ENCODE peak calls at places on chromosomes 16 and 17, in six cellular contexts. One of them, this sample, is unnamed.

GRCh38 chr17:73315481-73315880 is 3.7 kb upstream of the CDC42EP4 start:
- DNase-seq in progenitor cell of endocrine pancreas: no peak
- DNase-seq in GM23338: no peak
- DNase-seq in stimulated activated CD4-positive, alpha-beta T cell treated with anti-CD3 and anti-CD28 coated beads, Interleukin-15, amount 100 ng/mL, for 1 hour: no peak
- DNase-seq in heart left ventricle: no peak
- DNase-seq in MV-4-11: no peak
- DNase-seq in this sample: no peak

GRCh38 chr16:29943846-29944669 is 17.8 kb upstream of the TMEM219 start:
- DNase-seq in progenitor cell of endocrine pancreas: no peak
- DNase-seq in GM23338: peak
- DNase-seq in stimulated activated CD4-positive, alpha-beta T cell treated with anti-CD3 and anti-CD28 coated beads, Interleukin-15, amount 100 ng/mL, for 1 hour: no peak
- DNase-seq in heart left ventricle: no peak
- DNase-seq in MV-4-11: no peak
- DNase-seq in this sample: peak

GRCh38 chr16:84454611-84455010 is 49.8 kb downstream of the MEAK7 start:
- DNase-seq in progenitor cell of endocrine pancreas: no peak
- DNase-seq in GM23338: no peak
- DNase-seq in stimulated activated CD4-positive, alpha-beta T cell treated with anti-CD3 and anti-CD28 coated beads, Interleukin-15, amount 100 ng/mL, for 1 hour: no peak
- DNase-seq in heart left ventricle: no peak
- DNase-seq in MV-4-11: no peak
- DNase-seq in this sample: no peak

GRCh38 chr17:2819921-2820501 is 23.8 kb downstream of the RAP1GAP2 start:
- DNase-seq in progenitor cell of endocrine pancreas: no peak
- DNase-seq in GM23338: no peak
- DNase-seq in stimulated activated CD4-positive, alpha-beta T cell treated with anti-CD3 and anti-CD28 coated beads, Interleukin-15, amount 100 ng/mL, for 1 hour: no peak
- DNase-seq in heart left ventricle: peak
- DNase-seq in MV-4-11: no peak
- DNase-seq in this sample: no peak

GRCh38 chr16:88773812-88774291 is 11.2 kb downstream of the PIEZO1 start:
- DNase-seq in progenitor cell of endocrine pancreas: no peak
- DNase-seq in GM23338: peak
- DNase-seq in stimulated activated CD4-positive, alpha-beta T cell treated with anti-CD3 and anti-CD28 coated beads, Interleukin-15, amount 100 ng/mL, for 1 hour: no peak
- DNase-seq in heart left ventricle: peak
- DNase-seq in MV-4-11: peak
- DNase-seq in this sample: peak

GRCh38 chr17:34672176-34672785 is 92.9 kb downstream of the TMEM132E start:
- DNase-seq in progenitor cell of endocrine pancreas: peak
- DNase-seq in GM23338: no peak
- DNase-seq in stimulated activated CD4-positive, alpha-beta T cell treated with anti-CD3 and anti-CD28 coated beads, Interleukin-15, amount 100 ng/mL, for 1 hour: no peak
- DNase-seq in heart left ventricle: no peak
- DNase-seq in MV-4-11: no peak
- DNase-seq in this sample: no peak

GRCh38 chr17:59373879-59374495 is 42.5 kb downstream of the YPEL2 start:
- DNase-seq in progenitor cell of endocrine pancreas: no peak
- DNase-seq in GM23338: no peak
- DNase-seq in stimulated activated CD4-positive, alpha-beta T cell treated with anti-CD3 and anti-CD28 coated beads, Interleukin-15, amount 100 ng/mL, for 1 hour: no peak
- DNase-seq in heart left ventricle: no peak
- DNase-seq in MV-4-11: peak
- DNase-seq in this sample: no peak

GRCh38 chr17:70024253-70024652 is 50.8 kb upstream of the KCNJ16 start:
- DNase-seq in progenitor cell of endocrine pancreas: no peak
- DNase-seq in GM23338: no peak
- DNase-seq in stimulated activated CD4-positive, alpha-beta T cell treated with anti-CD3 and anti-CD28 coated beads, Interleukin-15, amount 100 ng/mL, for 1 hour: no peak
- DNase-seq in heart left ventricle: no peak
- DNase-seq in MV-4-11: no peak
- DNase-seq in this sample: no peak

GRCh38 chr16:4393243-4393606 is 21.6 kb downstream of the VASN start:
- DNase-seq in progenitor cell of endocrine pancreas: no peak
- DNase-seq in GM23338: no peak
- DNase-seq in stimulated activated CD4-positive, alpha-beta T cell treated with anti-CD3 and anti-CD28 coated beads, Interleukin-15, amount 100 ng/mL, for 1 hour: no peak
- DNase-seq in heart left ventricle: peak
- DNase-seq in MV-4-11: no peak
- DNase-seq in this sample: no peak

GRCh38 chr16:931651-932500 is 38.9 kb downstream of the LMF1 start:
- DNase-seq in progenitor cell of endocrine pancreas: no peak
- DNase-seq in GM23338: no peak
- DNase-seq in stimulated activated CD4-positive, alpha-beta T cell treated with anti-CD3 and anti-CD28 coated beads, Interleukin-15, amount 100 ng/mL, for 1 hour: no peak
- DNase-seq in heart left ventricle: peak
- DNase-seq in MV-4-11: no peak
- DNase-seq in this sample: no peak

GRCh38 chr16:19130852-19131808 is 17.4 kb downstream of the ITPRIPL2 start:
- DNase-seq in progenitor cell of endocrine pancreas: no peak
- DNase-seq in GM23338: peak
- DNase-seq in stimulated activated CD4-positive, alpha-beta T cell treated with anti-CD3 and anti-CD28 coated beads, Interleukin-15, amount 100 ng/mL, for 1 hour: no peak
- DNase-seq in heart left ventricle: peak
- DNase-seq in MV-4-11: peak
- DNase-seq in this sample: peak

GRCh38 chr16:18958621-18959578 is 24.8 kb upstream of the TMC7 start:
- DNase-seq in progenitor cell of endocrine pancreas: no peak
- DNase-seq in GM23338: no peak
- DNase-seq in stimulated activated CD4-positive, alpha-beta T cell treated with anti-CD3 and anti-CD28 coated beads, Interleukin-15, amount 100 ng/mL, for 1 hour: no peak
- DNase-seq in heart left ventricle: no peak
- DNase-seq in MV-4-11: peak
- DNase-seq in this sample: no peak

GRCh38 chr16:56758930-56759329 is 29.0 kb downstream of the NUP93 start:
- DNase-seq in progenitor cell of endocrine pancreas: no peak
- DNase-seq in GM23338: no peak
- DNase-seq in stimulated activated CD4-positive, alpha-beta T cell treated with anti-CD3 and anti-CD28 coated beads, Interleukin-15, amount 100 ng/mL, for 1 hour: no peak
- DNase-seq in heart left ventricle: no peak
- DNase-seq in MV-4-11: no peak
- DNase-seq in this sample: no peak

GRCh38 chr17:4641297-4642195 is at the start of gene ALOX15:
- DNase-seq in progenitor cell of endocrine pancreas: no peak
- DNase-seq in GM23338: peak
- DNase-seq in stimulated activated CD4-positive, alpha-beta T cell treated with anti-CD3 and anti-CD28 coated beads, Interleukin-15, amount 100 ng/mL, for 1 hour: no peak
- DNase-seq in heart left ventricle: no peak
- DNase-seq in MV-4-11: no peak
- DNase-seq in this sample: no peak

GRCh38 chr17:46831573-46832305 is 13.2 kb upstream of the WNT3 start:
- DNase-seq in progenitor cell of endocrine pancreas: no peak
- DNase-seq in GM23338: no peak
- DNase-seq in stimulated activated CD4-positive, alpha-beta T cell treated with anti-CD3 and anti-CD28 coated beads, Interleukin-15, amount 100 ng/mL, for 1 hour: no peak
- DNase-seq in heart left ventricle: no peak
- DNase-seq in MV-4-11: no peak
- DNase-seq in this sample: no peak

GRCh38 chr16:17448640-17449638 is 21.8 kb downstream of the XYLT1 start:
- DNase-seq in progenitor cell of endocrine pancreas: no peak
- DNase-seq in GM23338: no peak
- DNase-seq in stimulated activated CD4-positive, alpha-beta T cell treated with anti-CD3 and anti-CD28 coated beads, Interleukin-15, amount 100 ng/mL, for 1 hour: no peak
- DNase-seq in heart left ventricle: peak
- DNase-seq in MV-4-11: peak
- DNase-seq in this sample: no peak

GRCh38 chr17:37273419-37274051 is 102.2 kb upstream of the C17orf78 start:
- DNase-seq in progenitor cell of endocrine pancreas: no peak
- DNase-seq in GM23338: peak
- DNase-seq in stimulated activated CD4-positive, alpha-beta T cell treated with anti-CD3 and anti-CD28 coated beads, Interleukin-15, amount 100 ng/mL, for 1 hour: no peak
- DNase-seq in heart left ventricle: no peak
- DNase-seq in MV-4-11: peak
- DNase-seq in this sample: no peak

GRCh38 chr16:4556580-4556979 is 440 bp downstream of the C16orf96 start:
- DNase-seq in progenitor cell of endocrine pancreas: no peak
- DNase-seq in GM23338: no peak
- DNase-seq in stimulated activated CD4-positive, alpha-beta T cell treated with anti-CD3 and anti-CD28 coated beads, Interleukin-15, amount 100 ng/mL, for 1 hour: no peak
- DNase-seq in heart left ventricle: no peak
- DNase-seq in MV-4-11: no peak
- DNase-seq in this sample: no peak

GRCh38 chr16:19916064-19916463 is 31.4 kb upstream of the GPRC5B start:
- DNase-seq in progenitor cell of endocrine pancreas: no peak
- DNase-seq in GM23338: no peak
- DNase-seq in stimulated activated CD4-positive, alpha-beta T cell treated with anti-CD3 and anti-CD28 coated beads, Interleukin-15, amount 100 ng/mL, for 1 hour: no peak
- DNase-seq in heart left ventricle: no peak
- DNase-seq in MV-4-11: no peak
- DNase-seq in this sample: no peak

GRCh38 chr17:17565471-17566365 is 25.8 kb downstream of the PEMT start:
- DNase-seq in progenitor cell of endocrine pancreas: no peak
- DNase-seq in GM23338: no peak
- DNase-seq in stimulated activated CD4-positive, alpha-beta T cell treated with anti-CD3 and anti-CD28 coated beads, Interleukin-15, amount 100 ng/mL, for 1 hour: no peak
- DNase-seq in heart left ventricle: peak
- DNase-seq in MV-4-11: no peak
- DNase-seq in this sample: no peak

This sample was measured in colonic mucosa.